ENCODE peak calls at places on chromosomes 12 and 14, in ten cellular contexts. R is IMR-90; H is heart left ventricle; B is A549; L is effector memory CD4-positive, alpha-beta T cell; I is cardiac muscle cell; D is mammary epithelial cell; O is neural progenitor cell; K is tibial artery; T is uterus. P is an unnamed sample.

GRCh38 chr14:76181546-76181945 is 29.8 kb downstream of the GPATCH2L start:
- DNase-seq in D (no peak), I (peak), R (no peak), K (no peak), T (no peak), O (no peak), H (no peak), B (peak), L (no peak), P (no peak)

GRCh38 chr14:91945776-91946305 is 1.7 kb downstream of the FBLN5 start:
- DNase-seq in L (no peak), K (no peak), B (no peak), H (no peak), D (no peak), R (no peak), T (no peak), I (no peak), O (no peak), P (no peak)

GRCh38 chr12:9064815-9065606 is 50.7 kb downstream of the A2M start:
- DNase-seq in I (peak), T (peak), O (peak), B (peak), H (peak), L (no peak), K (peak), D (peak), R (no peak), P (peak)

GRCh38 chr14:91303924-91304229 is 59.4 kb upstream of the GPR68 start:
- DNase-seq in D (no peak), R (no peak), L (no peak), T (no peak), K (no peak), H (no peak), O (no peak), I (no peak), B (no peak), P (no peak)

GRCh38 chr12:7460375-7461259 is 16.7 kb upstream of the CD163L1 start:
- DNase-seq in O (peak), L (no peak), K (peak), I (peak), B (peak), R (peak), D (peak), T (no peak), H (no peak), P (no peak)

GRCh38 chr12:26108915-26109314 is 15.9 kb downstream of the BHLHE41 start:
- DNase-seq in H (no peak), O (no peak), L (no peak), T (no peak), D (no peak), R (no peak), B (no peak), K (no peak), I (no peak), P (no peak)

GRCh38 chr14:99382781-99383456 is 97.7 kb downstream of the SETD3 start:
- DNase-seq in L (no peak), H (no peak), B (peak), T (no peak), I (no peak), R (peak), O (no peak), D (no peak), K (no peak), P (no peak)

GRCh38 chr12:68040450-68041075 is 51.3 kb downstream of the IFNG-AS1 start:
- DNase-seq in O (peak), B (peak), T (peak), K (peak), H (no peak), I (peak), D (peak), R (peak), L (peak), P (peak)

GRCh38 chr14:63922696-63923421 is 70.1 kb downstream of the SYNE2 start:
- DNase-seq in I (peak), T (no peak), O (no peak), K (no peak), L (no peak), R (peak), D (peak), H (no peak), B (peak), P (peak)

GRCh38 chr14:20294636-20295035 is 11.1 kb downstream of the TTC5 start:
- DNase-seq in H (no peak), K (no peak), T (no peak), O (no peak), D (no peak), L (no peak), R (no peak), I (no peak), B (no peak), P (no peak)

GRCh38 chr14:31582286-31582691 is 21.1 kb downstream of the NUBPL start:
- DNase-seq in T (no peak), L (no peak), O (peak), I (peak), B (no peak), K (peak), R (peak), H (no peak), D (no peak), P (no peak)

GRCh38 chr14:32202468-32202865 is 602 bp downstream of the RNU6-8 start:
- DNase-seq in B (peak), T (no peak), D (no peak), I (no peak), K (no peak), R (peak), O (peak), H (no peak), L (no peak), P (no peak)

GRCh38 chr12:127230843-127231260 is 1036.1 kb upstream of the TMEM132C start:
- DNase-seq in T (no peak), L (no peak), O (no peak), H (no peak), K (no peak), I (peak), D (peak), B (peak), R (peak), P (peak)

GRCh38 chr12:107500310-107500709 is 185.3 kb upstream of the PWP1 start:
- DNase-seq in T (no peak), B (no peak), D (no peak), L (no peak), I (no peak), O (no peak), H (no peak), R (no peak), K (no peak), P (no peak)

GRCh38 chr12:68572650-68573049 is 38.0 kb upstream of the RAP1B start:
- DNase-seq in K (no peak), D (no peak), I (no peak), L (no peak), R (peak), B (no peak), T (no peak), H (no peak), O (no peak), P (no peak)

GRCh38 chr12:9707356-9707755 is 25.5 kb downstream of the CLECL1 start:
- DNase-seq in K (no peak), I (no peak), O (no peak), R (no peak), T (no peak), D (no peak), B (no peak), H (no peak), L (no peak), P (no peak)

GRCh38 chr12:43118881-43119280 is 433.1 kb downstream of the ADAMTS20 start:
- DNase-seq in R (no peak), I (no peak), K (no peak), O (no peak), T (no peak), H (no peak), L (no peak), D (no peak), B (no peak), P (no peak)

GRCh38 chr12:132099739-132100138 is 44.4 kb downstream of the DDX51 start:
- DNase-seq in D (no peak), K (no peak), T (no peak), B (no peak), I (no peak), O (no peak), H (no peak), L (no peak), R (no peak), P (no peak)

GRCh38 chr12:130815028-130815741 is 23.9 kb downstream of the STX2 start:
- DNase-seq in I (no peak), B (no peak), K (no peak), R (no peak), O (no peak), H (no peak), T (no peak), L (no peak), D (no peak), P (no peak)

GRCh38 chr12:117063162-117063911 is 35.9 kb downstream of the TESC start:
- DNase-seq in I (no peak), K (peak), B (no peak), H (no peak), L (no peak), T (no peak), D (no peak), O (no peak), R (no peak), P (no peak)

GRCh38 chr14:99131632-99132271 is 140.2 kb downstream of the BCL11B start:
- DNase-seq in B (no peak), O (no peak), K (peak), I (no peak), H (no peak), T (no peak), R (no peak), D (no peak), L (no peak), P (no peak)

GRCh38 chr12:90085491-90086274 is 377.0 kb upstream of the ATP2B1 start:
- DNase-seq in L (no peak), O (peak), T (no peak), H (no peak), K (no peak), B (no peak), R (peak), D (peak), I (peak), P (no peak)

GRCh38 chr12:127165567-127166392 is 1101.2 kb upstream of the TMEM132C start:
- DNase-seq in L (peak), D (peak), R (peak), B (peak), I (peak), H (peak), K (peak), O (peak), T (peak), P (peak)

GRCh38 chr14:23302290-23303225 is at the start of gene PPP1R3E:
- DNase-seq in R (peak), T (peak), D (peak), I (peak), B (peak), H (peak), L (peak), K (peak), O (peak), P (no peak)

GRCh38 chr12:132454154-132454948 is 35.6 kb upstream of the FBRSL1 start:
- DNase-seq in T (no peak), B (no peak), O (no peak), I (no peak), R (no peak), H (peak), D (no peak), K (no peak), L (no peak), P (no peak)

GRCh38 chr12:25789520-25789919 is 169.0 kb upstream of the RASSF8 start:
- DNase-seq in L (no peak), K (no peak), T (no peak), R (peak), O (no peak), H (no peak), D (no peak), I (peak), B (no peak), P (no peak)

GRCh38 chr14:94213021-94213420 is 38.9 kb downstream of the PPP4R4 start:
- DNase-seq in K (no peak), I (peak), T (no peak), H (no peak), R (peak), O (no peak), L (no peak), D (peak), B (no peak), P (peak)

GRCh38 chr14:91145396-91146160 is 31.7 kb downstream of the DGLUCY start:
- DNase-seq in R (no peak), O (no peak), D (no peak), T (no peak), K (no peak), B (no peak), H (no peak), I (no peak), L (no peak), P (no peak)

GRCh38 chr12:127260531-127260930 is 1006.4 kb upstream of the TMEM132C start:
- DNase-seq in H (no peak), L (no peak), B (no peak), R (peak), T (no peak), K (no peak), O (no peak), D (peak), I (no peak), P (no peak)

GRCh38 chr12:31363416-31363809 is 37.5 kb upstream of the SINHCAF start:
- DNase-seq in I (no peak), L (no peak), O (peak), D (no peak), B (no peak), R (no peak), H (no peak), K (no peak), T (no peak), P (no peak)

GRCh38 chr14:70619708-70620107 is 19.3 kb upstream of the MED6 start:
- DNase-seq in B (no peak), O (no peak), D (peak), L (no peak), K (no peak), T (no peak), H (no peak), I (no peak), R (no peak), P (no peak)

GRCh38 chr12:9760699-9761406 is at the start of gene CD69:
- DNase-seq in L (peak), H (no peak), R (no peak), I (no peak), T (no peak), K (no peak), B (no peak), O (peak), D (peak), P (no peak)

GRCh38 chr12:78802593-78802992 is 62.0 kb upstream of the SYT1 start:
- DNase-seq in K (no peak), I (peak), B (peak), O (no peak), D (peak), R (peak), H (no peak), T (no peak), L (no peak), P (peak)

GRCh38 chr12:96670334-96670899 is 181.0 kb downstream of the CFAP54 start:
- DNase-seq in K (no peak), D (no peak), I (no peak), O (no peak), R (no peak), B (no peak), L (no peak), H (no peak), T (no peak), P (no peak)

GRCh38 chr14:92461891-92462290 is 51.7 kb upstream of the RIN3 start:
- DNase-seq in R (no peak), D (no peak), K (no peak), I (no peak), H (no peak), L (no peak), B (no peak), T (no peak), O (no peak), P (no peak)

GRCh38 chr14:64422006-64422405 is 33.9 kb downstream of the MTHFD1 start:
- DNase-seq in H (no peak), K (no peak), L (no peak), O (no peak), B (no peak), D (no peak), T (no peak), I (no peak), R (no peak), P (no peak)

GRCh38 chr14:22422238-22422637 is 166.8 kb downstream of the DAD1 start:
- DNase-seq in L (no peak), D (no peak), B (no peak), K (no peak), T (no peak), O (no peak), I (no peak), R (no peak), H (no peak), P (no peak)

GRCh38 chr12:53172352-53172751 is 8.2 kb upstream of the ZNF740 start:
- DNase-seq in T (peak), B (no peak), R (peak), I (peak), K (no peak), O (no peak), D (no peak), L (no peak), H (no peak), P (no peak)

GRCh38 chr12:112973712-112974305 is 4.5 kb upstream of the OAS2 start:
- DNase-seq in I (no peak), D (no peak), R (no peak), O (no peak), K (no peak), T (no peak), B (no peak), L (no peak), H (no peak), P (no peak)

GRCh38 chr12:25787701-25788100 is 170.8 kb upstream of the RASSF8 start:
- DNase-seq in I (no peak), B (no peak), O (no peak), R (no peak), H (no peak), L (no peak), T (no peak), K (no peak), D (no peak), P (no peak)

GRCh38 chr12:65825573-65826512 is 1.6 kb downstream of the HMGA2 start:
- DNase-seq in D (no peak), R (peak), B (peak), I (peak), H (peak), L (no peak), T (peak), K (no peak), O (peak), P (no peak)
- H3K27ac ChIP-seq in D (peak), R (peak), B (peak), I (peak), H (no peak), L (no peak), T (no peak), K (no peak), O (peak), P (peak)

GRCh38 chr12:51908876-51909592 is 1.7 kb downstream of the ACVRL1 start:
- DNase-seq in R (no peak), B (no peak), K (no peak), O (no peak), L (no peak), D (no peak), T (no peak), I (no peak), H (no peak), P (no peak)
- H3K27ac ChIP-seq in R (no peak), B (no peak), K (no peak), O (no peak), L (no peak), D (no peak), T (peak), I (no peak), H (peak), P (no peak)

GRCh38 chr12:57751788-57752667 is at the start of gene CDK4:
- DNase-seq in K (peak), H (peak), B (peak), O (peak), T (peak), D (peak), R (peak), I (peak), L (peak), P (peak)

GRCh38 chr12:57752668-57753000 is 524 bp upstream of the CDK4 start:
- DNase-seq in D (no peak), I (no peak), H (no peak), R (no peak), B (no peak), K (no peak), T (no peak), L (no peak), O (no peak), P (no peak)

GRCh38 chr12:57749061-57749460 is 3.0 kb downstream of the CDK4 start:
- DNase-seq in L (no peak), O (no peak), H (no peak), T (no peak), K (no peak), R (no peak), B (no peak), D (no peak), I (no peak), P (no peak)

GRCh38 chr12:57750561-57751431 is 1.3 kb downstream of the CDK4 start:
- DNase-seq in D (no peak), K (no peak), L (no peak), I (no peak), O (no peak), T (no peak), B (no peak), R (peak), H (no peak), P (no peak)

GRCh38 chr12:57751432-57751787 is 700 bp downstream of the CDK4 start:
- DNase-seq in L (no peak), I (no peak), H (no peak), R (no peak), O (no peak), B (no peak), K (no peak), D (no peak), T (no peak), P (no peak)
- H3K27ac ChIP-seq in L (peak), I (peak), H (peak), R (peak), O (no peak), B (peak), K (peak), D (peak), T (peak), P (peak)

GRCh38 chr12:76864791-76865400 is 13.9 kb downstream of the CSRP2 start:
- DNase-seq in B (no peak), T (no peak), O (no peak), R (peak), K (no peak), L (no peak), D (no peak), H (no peak), I (no peak), P (no peak)

GRCh38 chr12:76860301-76860700 is 18.5 kb downstream of the CSRP2 start:
- DNase-seq in B (no peak), L (no peak), K (no peak), I (no peak), T (no peak), O (peak), H (no peak), R (no peak), D (no peak), P (no peak)

GRCh38 chr12:76866146-76866545 is 12.7 kb downstream of the CSRP2 start:
- DNase-seq in L (no peak), I (no peak), T (no peak), K (no peak), O (peak), B (no peak), D (no peak), H (no peak), R (no peak), P (no peak)

GRCh38 chr12:76863811-76864210 is 15.0 kb downstream of the CSRP2 start:
- DNase-seq in B (no peak), I (no peak), T (no peak), K (no peak), O (no peak), D (no peak), R (peak), L (no peak), H (no peak), P (no peak)

DNA sequence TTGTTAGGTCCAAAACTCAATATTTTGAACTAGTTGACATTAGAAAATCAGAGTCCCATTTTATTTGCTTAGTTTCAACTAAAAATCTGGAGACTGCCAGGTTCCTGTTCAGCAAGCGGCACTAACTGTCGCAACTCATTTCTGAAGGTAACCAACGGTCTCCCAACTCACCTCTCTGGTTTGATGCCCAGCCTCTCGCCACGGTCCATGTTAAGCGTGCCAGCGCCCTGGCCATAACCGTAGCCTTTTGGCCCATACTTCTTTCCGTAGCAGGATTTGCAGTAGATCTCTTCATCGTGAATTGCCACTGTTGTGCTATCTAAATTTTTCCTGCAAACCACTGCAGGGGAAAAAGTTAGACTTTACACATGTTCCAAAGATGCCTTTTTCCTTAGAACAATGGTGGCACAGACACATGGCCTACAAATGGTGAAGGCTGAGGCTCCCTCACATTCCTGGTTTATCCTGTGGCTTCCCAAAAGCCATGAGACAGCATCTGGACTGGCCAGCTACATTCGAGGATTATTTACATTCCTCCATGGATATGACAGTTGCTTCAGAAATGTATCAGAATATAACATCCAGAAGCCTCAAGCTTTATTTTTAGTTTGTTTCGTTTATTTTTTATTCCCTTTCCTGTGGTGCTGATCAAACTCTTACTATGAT is 15.7 kb downstream of the CSRP2 start:
- DNase-seq in I (peak), B (no peak), L (no peak), H (no peak), R (peak), O (no peak), T (no peak), D (no peak), K (no peak), P (no peak)
- H3K27ac ChIP-seq in I (peak), B (no peak), L (no peak), H (no peak), R (peak), O (peak), T (no peak), D (no peak), K (peak), P (no peak)

DNA sequence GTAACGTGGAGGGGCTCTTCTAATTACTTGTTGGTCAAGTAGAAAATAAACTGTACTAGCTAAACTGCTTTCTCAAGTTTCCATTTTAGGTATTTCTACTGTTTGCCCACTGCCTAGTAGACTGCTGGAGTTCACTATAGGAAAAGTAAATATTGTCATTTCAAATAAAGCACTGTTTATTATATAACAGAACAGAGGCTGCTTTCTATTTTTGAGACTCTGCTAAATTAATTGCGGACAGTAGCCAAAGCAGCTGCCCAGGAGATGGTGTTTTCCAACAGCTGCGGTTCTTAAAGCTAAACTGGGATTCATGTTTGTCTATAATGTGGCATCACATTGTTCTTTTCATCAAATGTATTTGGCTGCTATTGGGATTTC is 15.9 kb upstream of the SIX1 start:
- DNase-seq in D (no peak), K (no peak), H (no peak), I (no peak), O (no peak), B (no peak), R (no peak), T (no peak), L (no peak), P (no peak)
- H3K27ac ChIP-seq in D (no peak), K (no peak), H (no peak), I (no peak), O (no peak), B (no peak), R (no peak), T (no peak), L (no peak), P (no peak)